ENCODE peak calls at places on chromosome 20, in ten cellular contexts. T, X, Z, Y, C, E, V, P, I and B are unnamed samples.

GRCh38 chr20:52372169-52372568 is 180.6 kb upstream of the ZFP64 start:
- DNase-seq in T (no peak), X (no peak), Z (no peak), Y (no peak), C (no peak), E (no peak), V (no peak), P (no peak), I (no peak), B (no peak)

GRCh38 chr20:35762461-35762860 is 9.4 kb upstream of the PHF20 start:
- DNase-seq in T (no peak), X (no peak), Z (no peak), Y (no peak), C (no peak), E (no peak), V (no peak), P (no peak), I (no peak), B (no peak)

GRCh38 chr20:35561671-35562070 is 19.8 kb downstream of the ERGIC3 start:
- DNase-seq in T (no peak), X (no peak), Z (no peak), Y (no peak), C (no peak), E (no peak), V (no peak), P (no peak), I (no peak), B (peak; percentile 6)

GRCh38 chr20:37226889-37227288 is 34.7 kb downstream of the GHRH start:
- DNase-seq in T (peak; percentile 76), X (no peak), Z (no peak), Y (no peak), C (no peak), E (no peak), V (no peak), P (no peak), I (no peak), B (no peak)

GRCh38 chr20:48703511-48704219 is 124.1 kb downstream of the PREX1 start:
- DNase-seq in T (no peak), X (no peak), Z (no peak), Y (no peak), C (no peak), E (no peak), V (no peak), P (no peak), I (no peak), B (no peak)

GRCh38 chr20:62707981-62708521 is 585 bp upstream of the NTSR1 start:
- DNase-seq in T (no peak), X (no peak), Z (no peak), Y (no peak), C (peak; percentile 83), E (no peak), V (no peak), P (no peak), I (no peak), B (no peak)

GRCh38 chr20:3181270-3181669 is 7.9 kb upstream of the LZTS3 start:
- DNase-seq in T (no peak), X (no peak), Z (no peak), Y (no peak), C (no peak), E (no peak), V (no peak), P (no peak), I (no peak), B (no peak)

GRCh38 chr20:33671573-33672288 is 2.5 kb downstream of the NECAB3 start:
- DNase-seq in T (no peak), X (no peak), Z (no peak), Y (no peak), C (no peak), E (no peak), V (no peak), P (no peak), I (no peak), B (no peak)

GRCh38 chr20:36084897-36085617 is 69.5 kb upstream of the EPB41L1 start:
- DNase-seq in T (no peak), X (no peak), Z (no peak), Y (no peak), C (no peak), E (no peak), V (no peak), P (no peak), I (no peak), B (no peak)